ENCODE peak calls at places on chromosomes 5 and 9, in six cellular contexts. D, P, I, H, R and M are unnamed samples.

GRCh38 chr9:88477300-88477751 is 57.7 kb upstream of the NXNL2 start:
- DNase-seq in D (peak), P (no peak), I (no peak), H (no peak), R (no peak), M (no peak)

GRCh38 chr9:109887079-109887478 is 107.1 kb downstream of the PALM2AKAP2 start:
- DNase-seq in D (peak), P (no peak), I (no peak), H (no peak), R (no peak), M (no peak)

GRCh38 chr5:150624334-150625163 is 15.9 kb upstream of the SYNPO start:
- DNase-seq in D (peak), P (no peak), I (peak), H (peak), R (no peak), M (peak)

GRCh38 chr5:132479812-132480441 is 10.6 kb downstream of the IRF1 start:
- DNase-seq in D (no peak), P (peak), I (peak), H (no peak), R (no peak), M (no peak)

GRCh38 chr9:92100237-92100911 is 14.8 kb downstream of the SPTLC1 start:
- DNase-seq in D (peak), P (no peak), I (no peak), H (no peak), R (no peak), M (no peak)

GRCh38 chr5:41415242-41415641 is 95.2 kb downstream of the PLCXD3 start:
- DNase-seq in D (no peak), P (no peak), I (no peak), H (no peak), R (no peak), M (no peak)

GRCh38 chr5:123673107-123673506 is 161.1 kb downstream of the CSNK1G3 start:
- DNase-seq in D (peak), P (no peak), I (no peak), H (no peak), R (peak), M (no peak)

GRCh38 chr5:606526-607399 is 5.4 kb upstream of the CEP72 start:
- DNase-seq in D (no peak), P (no peak), I (no peak), H (no peak), R (no peak), M (no peak)

GRCh38 chr5:14871573-14872069 is at the start of gene ANKH:
- DNase-seq in D (peak), P (peak), I (peak), H (peak), R (peak), M (peak)

GRCh38 chr9:125600194-125600593 is 106.8 kb downstream of the MAPKAP1 start:
- DNase-seq in D (no peak), P (no peak), I (no peak), H (no peak), R (no peak), M (no peak)

GRCh38 chr5:11128021-11128420 is 367.0 kb upstream of the DAP start:
- DNase-seq in D (no peak), P (no peak), I (no peak), H (no peak), R (no peak), M (no peak)

GRCh38 chr5:139641116-139642080 is 6.8 kb upstream of the CXXC5 start:
- DNase-seq in D (no peak), P (no peak), I (no peak), H (peak), R (no peak), M (no peak)